ENCODE peak calls at places on chromosomes 16 and 17, in seven cellular contexts. L is aorta, W is SJCRH30, X is lung, J is mammary epithelial cell, G is BE2C, D is IMR-90. N is an unnamed sample.

GRCh38 chr16:8355714-8356113 is 234.6 kb downstream of the TMEM114 start:
- DNase-seq in W (peak; percentile 29), G (no peak), X (no peak), L (no peak), D (no peak), J (no peak), N (no peak)

GRCh38 chr16:87740441-87740840 is 25.3 kb downstream of the KLHDC4 start:
- DNase-seq in D (peak; percentile 21), G (no peak), J (no peak), W (no peak), X (no peak), L (no peak), N (no peak)

GRCh38 chr17:6457688-6458190 is 13.5 kb downstream of the PIMREG start:
- DNase-seq in L (peak; percentile 12), G (no peak), X (no peak), W (no peak), J (no peak), D (no peak), N (no peak)

GRCh38 chr17:28124962-28125361 is 82.5 kb downstream of the NLK start:
- DNase-seq in L (no peak), W (no peak), D (no peak), G (no peak), J (no peak), X (no peak), N (no peak)

GRCh38 chr17:68301438-68301959 is 10.2 kb downstream of the ARSG start:
- DNase-seq in X (no peak), G (no peak), J (no peak), L (no peak), D (no peak), W (peak; percentile 25), N (no peak)

GRCh38 chr16:84501077-84501735 is 3.3 kb downstream of the MEAK7 start:
- DNase-seq in G (no peak), X (no peak), D (peak; percentile 78), J (peak; percentile 96), W (no peak), L (no peak), N (no peak)

GRCh38 chr16:12739738-12740137 is 63.9 kb downstream of the CPPED1 start:
- DNase-seq in X (no peak), D (no peak), W (no peak), J (no peak), G (no peak), L (no peak), N (no peak)

GRCh38 chr17:72494576-72494975 is 373.8 kb downstream of the SOX9 start:
- DNase-seq in X (no peak), W (no peak), J (no peak), G (no peak), L (no peak), D (no peak), N (no peak)

GRCh38 chr17:49338883-49339282 is 23.2 kb downstream of the ZNF652 start:
- DNase-seq in W (no peak), J (no peak), G (no peak), D (no peak), X (no peak), L (no peak), N (no peak)

GRCh38 chr16:29317269-29317668 is 89.2 kb downstream of the NPIPB11 start:
- DNase-seq in J (no peak), G (no peak), D (no peak), X (no peak), W (no peak), L (no peak), N (no peak)

GRCh38 chr16:87330646-87331045 is 13.5 kb upstream of the C16orf95 start:
- DNase-seq in W (no peak), D (no peak), X (no peak), L (peak; percentile 17), G (no peak), J (no peak), N (no peak)

GRCh38 chr17:28339431-28339830 is 3.9 kb downstream of the TNFAIP1 start:
- DNase-seq in D (no peak), X (no peak), G (no peak), J (no peak), L (no peak), W (no peak), N (no peak)

GRCh38 chr17:38861399-38861843 is 7.9 kb upstream of the RPL23 start:
- DNase-seq in J (peak; percentile 43), W (peak; percentile 53), D (no peak), L (no peak), G (peak; percentile 64), X (no peak), N (no peak)

GRCh38 chr17:63838586-63839184 is 3.8 kb downstream of the SMARCD2 start:
- DNase-seq in D (peak; percentile 45), X (peak; percentile 90), W (no peak), L (peak; percentile 90), J (peak; percentile 60), G (peak; percentile 71), N (peak; percentile 92)

GRCh38 chr17:68204736-68205135 is 43.1 kb upstream of the AMZ2 start:
- DNase-seq in W (peak; percentile 59), J (no peak), D (no peak), G (no peak), X (peak; percentile 64), L (no peak), N (no peak)

GRCh38 chr17:6927290-6927844 is 68.5 kb upstream of the ALOX12 start:
- DNase-seq in W (no peak), G (no peak), D (peak; percentile 61), L (no peak), X (no peak), J (peak; percentile 44), N (no peak)

GRCh38 chr17:77499699-77500435 is 359.1 kb downstream of the SEC14L1 start:
- DNase-seq in D (no peak), J (no peak), L (no peak), G (no peak), X (no peak), W (no peak), N (no peak)

GRCh38 chr17:58277107-58277506 is 3.6 kb downstream of the MPO start:
- DNase-seq in D (peak; percentile 8), L (no peak), W (peak; percentile 30), X (no peak), J (no peak), G (no peak), N (no peak)

GRCh38 chr16:81004646-81005353 is 1.9 kb downstream of the CMC2 start:
- DNase-seq in J (peak; percentile 53), X (no peak), G (peak; percentile 29), L (no peak), D (peak; percentile 62), W (peak; percentile 53), N (peak; percentile 37)

GRCh38 chr17:80986816-80987480 is 4.7 kb upstream of the CHMP6 start:
- DNase-seq in W (peak; percentile 53), D (no peak), J (no peak), X (no peak), G (no peak), L (peak; percentile 79), N (no peak)

GRCh38 chr17:41959336-41960095 is 7.1 kb upstream of the CNP start:
- DNase-seq in J (peak; percentile 55), X (no peak), G (peak; percentile 83), W (peak; percentile 84), D (peak; percentile 66), L (no peak), N (peak; percentile 77)

GRCh38 chr17:77948690-77949114 is 9.8 kb upstream of the TNRC6C start:
- DNase-seq in J (peak; percentile 49), G (peak; percentile 54), L (no peak), D (peak; percentile 59), X (no peak), W (peak; percentile 78), N (no peak)

GRCh38 chr17:32275060-32276042 is 9.7 kb downstream of the RHBDL3 start:
- DNase-seq in W (peak; percentile 90), J (peak; percentile 71), X (no peak), G (peak; percentile 93), L (peak; percentile 79), D (peak; percentile 90), N (no peak)
- H3K4me1 ChIP-seq in W (peaks cover 30% of the 10 kb centered on the region), J (no peaks in the 10 kb centered on the region), X (no peaks in the 10 kb centered on the region), G (peaks cover 17% of the 10 kb centered on the region), L (no peaks in the 10 kb centered on the region), D (peaks cover 7% of the 10 kb centered on the region), N (no peaks in the 10 kb centered on the region)

DNA sequence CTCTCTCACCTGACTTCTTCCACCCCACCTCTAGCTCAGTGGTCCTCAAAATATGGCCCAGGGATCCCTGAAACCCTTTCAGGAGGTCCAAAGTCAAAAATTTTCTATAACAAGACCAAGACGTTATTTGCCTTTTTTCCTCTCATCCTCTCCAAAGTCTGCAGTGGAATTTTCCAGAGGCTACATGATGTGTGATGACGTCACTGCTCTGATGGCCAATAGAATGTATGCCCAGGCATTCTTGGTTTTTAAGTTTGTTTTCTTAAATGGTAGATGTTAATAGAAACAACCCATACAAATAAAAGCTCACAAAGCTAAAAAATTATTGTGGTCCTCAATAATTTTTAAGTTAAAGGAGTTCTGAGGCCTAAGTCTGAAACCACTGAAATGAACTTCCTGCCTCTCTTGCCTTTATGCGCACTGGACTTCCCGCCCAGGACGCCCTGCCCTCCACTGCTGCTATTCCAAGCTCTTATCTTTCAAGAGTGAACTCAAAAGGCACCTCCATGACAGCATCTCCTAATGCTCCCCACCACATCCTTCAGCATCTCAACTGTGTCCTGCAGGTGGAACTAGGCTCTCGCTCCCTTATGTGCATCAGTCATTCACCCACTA is 13.5 kb downstream of the UBE2O start:
- DNase-seq in D (no peak), L (no peak), J (no peak), X (no peak), G (no peak), W (no peak), N (no peak)
- H3K4me3 ChIP-seq in D (no peak overlapping the region), L (no peak overlapping the region), J (no peak overlapping the region), X (no peak overlapping the region), G (no peak overlapping the region), W (no peak overlapping the region), N (no peak overlapping the region)

DNA sequence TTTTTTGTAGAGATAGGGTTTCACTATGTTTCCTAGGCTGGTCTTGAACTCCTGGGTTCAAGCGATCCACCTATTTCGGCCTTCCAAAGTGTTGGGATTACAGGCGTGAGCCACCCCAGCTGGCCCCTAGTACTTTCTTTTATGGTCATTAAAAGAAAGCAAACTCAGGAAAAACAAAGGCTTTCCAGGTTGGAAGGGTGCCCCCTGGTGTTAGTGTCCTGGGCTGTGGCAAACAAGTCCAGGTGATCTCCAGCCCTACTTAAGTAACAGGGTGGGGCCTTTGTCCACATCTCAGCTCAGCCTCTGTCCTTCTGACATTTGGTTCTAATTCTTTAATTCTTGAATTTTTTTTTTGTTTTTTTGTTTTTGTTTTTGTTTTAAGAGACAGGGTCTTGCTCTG is 6.9 kb downstream of the IGFBP4 start:
- DNase-seq in G (peak; percentile 40), W (peak; percentile 38), X (no peak), L (no peak), D (peak; percentile 45), J (peak; percentile 39), N (no peak)
- H3K27me3 ChIP-seq in G (no peaks in the 10 kb centered on the region), W (no peaks in the 10 kb centered on the region), X (no peaks in the 10 kb centered on the region), L (no peaks in the 10 kb centered on the region), D (no peaks in the 10 kb centered on the region), J (no peaks in the 10 kb centered on the region), N (no peaks in the 10 kb centered on the region)

GRCh38 chr17:46193246-46193625 is at the start of gene KANSL1:
- DNase-seq in J (peak; percentile 78), W (peak; percentile 96), L (peak; percentile 93), G (peak; percentile 94), X (peak; percentile 92), D (peak; percentile 87), N (peak; percentile 83)

GRCh38 chr17:46191332-46192210 is 1.7 kb downstream of the KANSL1 start:
- DNase-seq in W (peak; percentile 71), D (no peak), X (no peak), J (peak; percentile 29), G (peak; percentile 44), L (no peak), N (peak; percentile 52)

GRCh38 chr17:46192484-46193245 is 564 bp downstream of the KANSL1 start:
- DNase-seq in L (peak; percentile 77), G (peak; percentile 79), X (peak; percentile 74), W (peak; percentile 86), J (peak; percentile 50), D (peak; percentile 54), N (peak; percentile 75)

GRCh38 chr17:46192211-46192483 is 1.1 kb downstream of the KANSL1 start:
- DNase-seq in G (no peak), D (no peak), X (no peak), J (no peak), L (no peak), W (no peak), N (no peak)

GRCh38 chr17:46190763-46191162 is 2.5 kb downstream of the KANSL1 start:
- DNase-seq in X (no peak), D (peak; percentile 11), W (no peak), L (no peak), G (no peak), J (no peak), N (no peak)
- H3K4me1 ChIP-seq in X (peaks cover 7% of the 10 kb centered on the region), D (peaks cover 6% of the 10 kb centered on the region), W (peaks cover 16% of the 10 kb centered on the region), L (no peaks in the 10 kb centered on the region), G (peaks cover 9% of the 10 kb centered on the region), J (peaks cover 24% of the 10 kb centered on the region), N (peaks cover 29% of the 10 kb centered on the region)